ENCODE peak calls at places on chromosomes 3 and 15, in eight cellular contexts. G, N, T, C, I, L, S and K are unnamed samples.

GRCh38 chr3:97485206-97485605 is 279.4 kb upstream of the ARL6 start:
- DNase-seq in G (no peak), N (no peak), T (no peak), C (no peak), I (no peak), L (no peak), S (no peak), K (no peak)

GRCh38 chr3:177811835-177812234 is 614.6 kb upstream of the TBL1XR1 start:
- DNase-seq in G (no peak), N (no peak), T (no peak), C (no peak), I (no peak), L (no peak), S (no peak), K (peak)

GRCh38 chr15:43390723-43391122 is 19.8 kb downstream of the TUBGCP4 start:
- DNase-seq in G (no peak), N (peak), T (no peak), C (no peak), I (no peak), L (no peak), S (no peak), K (peak)

GRCh38 chr15:80536231-80536630 is 132.0 kb downstream of the ARNT2 start:
- DNase-seq in G (no peak), N (peak), T (no peak), C (no peak), I (no peak), L (no peak), S (no peak), K (no peak)

GRCh38 chr3:62818347-62818746 is 56.9 kb downstream of the CADPS start:
- DNase-seq in G (no peak), N (no peak), T (no peak), C (no peak), I (no peak), L (no peak), S (no peak), K (no peak)

GRCh38 chr15:91456251-91456718 is 356.2 kb downstream of the SV2B start:
- DNase-seq in G (no peak), N (peak), T (no peak), C (no peak), I (peak), L (no peak), S (no peak), K (peak)

GRCh38 chr3:140439527-140439926 is 238.3 kb upstream of the TRIM42 start:
- DNase-seq in G (no peak), N (no peak), T (no peak), C (no peak), I (no peak), L (no peak), S (no peak), K (no peak)

GRCh38 chr3:23203651-23204111 is 554 bp downstream of the UBE2E2 start:
- DNase-seq in G (no peak), N (peak), T (peak), C (peak), I (no peak), L (peak), S (peak), K (peak)

GRCh38 chr3:14452676-14453367 is 50.4 kb downstream of the SLC6A6 start:
- DNase-seq in G (peak), N (peak), T (no peak), C (peak), I (peak), L (peak), S (peak), K (peak)

GRCh38 chr3:47365213-47366153 is 15.3 kb upstream of the PTPN23 start:
- DNase-seq in G (no peak), N (peak), T (no peak), C (no peak), I (peak), L (no peak), S (peak), K (peak)

GRCh38 chr3:47366833-47367232 is 14.0 kb upstream of the PTPN23 start:
- DNase-seq in G (no peak), N (no peak), T (no peak), C (no peak), I (no peak), L (no peak), S (no peak), K (no peak)

GRCh38 chr3:47362704-47363103 is 18.1 kb upstream of the PTPN23 start:
- DNase-seq in G (no peak), N (no peak), T (peak), C (no peak), I (no peak), L (no peak), S (peak), K (no peak)

GRCh38 chr3:47370887-47371697 is 9.7 kb upstream of the PTPN23 start:
- DNase-seq in G (no peak), N (no peak), T (no peak), C (peak), I (no peak), L (no peak), S (no peak), K (peak)

DNA sequence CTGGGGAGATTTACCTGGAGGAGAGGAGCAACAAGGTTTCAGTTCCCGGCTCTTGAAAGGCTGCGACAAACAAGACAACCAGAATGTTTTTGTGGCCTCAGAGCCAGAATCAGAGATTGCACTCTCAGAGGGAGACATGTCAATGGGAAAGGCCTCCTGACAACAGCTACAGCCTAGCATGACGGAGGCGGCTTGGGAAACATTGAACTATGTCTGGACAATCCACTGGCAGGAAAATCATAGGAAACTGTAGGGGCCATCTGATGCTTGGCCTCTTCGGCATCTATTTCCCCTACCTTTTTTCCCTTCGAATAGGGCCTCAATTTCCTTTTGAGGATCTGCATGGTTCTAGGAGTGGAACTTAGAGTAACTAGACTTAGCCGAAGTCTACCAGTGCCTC is 13.2 kb upstream of the PTPN23 start:
- DNase-seq in G (no peak), N (no peak), T (no peak), C (no peak), I (no peak), L (no peak), S (peak), K (no peak)
- TF ChIP-seq CTCF in G (no peak), N (no peak), T (no peak), C (no peak), I (no peak), L (no peak), S (no peak), K (no peak)

DNA sequence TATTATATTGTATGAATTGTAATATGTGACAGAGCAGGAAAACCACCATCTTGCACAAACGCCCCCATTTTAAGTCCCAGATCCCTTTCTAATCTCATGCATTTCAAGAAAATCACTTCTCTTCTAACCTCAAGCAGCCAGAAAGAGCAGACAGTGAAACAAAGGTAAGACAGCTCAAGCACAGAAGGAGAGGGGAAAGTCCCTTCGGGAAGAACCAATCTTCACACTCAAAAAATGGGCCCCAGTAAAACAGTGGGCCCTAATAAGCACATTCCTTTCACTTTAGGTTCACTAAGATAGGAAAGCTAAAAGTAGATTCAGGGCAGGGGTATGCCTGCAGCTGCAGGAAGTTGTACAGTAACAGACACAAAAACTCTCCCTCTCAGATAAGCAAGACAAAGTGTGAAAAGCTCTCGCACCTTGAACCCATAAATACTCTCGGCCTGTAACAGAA is 1268.7 kb downstream of the SI start:
- DNase-seq in G (no peak), N (no peak), T (no peak), C (no peak), I (no peak), L (no peak), S (no peak), K (no peak)
- H3K4me3 ChIP-seq in G (no peak), N (no peak), T (no peak), C (no peak), I (no peak), L (no peak), S (no peak), K (no peak)

GRCh38 chr3:187952849-187953248 is 201.1 kb upstream of the LPP start:
- DNase-seq in G (no peak), N (peak), T (no peak), C (no peak), I (no peak), L (no peak), S (no peak), K (no peak)

GRCh38 chr3:187954486-187955075 is 199.4 kb upstream of the LPP start:
- DNase-seq in G (no peak), N (no peak), T (peak), C (no peak), I (peak), L (no peak), S (no peak), K (peak)

GRCh38 chr3:187957209-187957981 is 196.6 kb upstream of the LPP start:
- DNase-seq in G (no peak), N (no peak), T (no peak), C (no peak), I (no peak), L (no peak), S (no peak), K (peak)

GRCh38 chr3:187958432-187959003 is 195.4 kb upstream of the LPP start:
- DNase-seq in G (no peak), N (no peak), T (peak), C (peak), I (no peak), L (no peak), S (no peak), K (no peak)

GRCh38 chr3:187955076-187955952 is 198.6 kb upstream of the LPP start:
- DNase-seq in G (no peak), N (peak), T (peak), C (no peak), I (peak), L (peak), S (peak), K (peak)
- TF ChIP-seq CTCF in G (no peak), N (no peak), T (no peak), C (no peak), I (no peak), L (no peak), S (no peak), K (peak)

GRCh38 chr3:183637106-183637486 is 1.7 kb downstream of the KLHL24 start:
- DNase-seq in G (no peak), N (no peak), T (no peak), C (no peak), I (no peak), L (no peak), S (no peak), K (no peak)

GRCh38 chr3:183638092-183638644 is 2.7 kb downstream of the KLHL24 start:
- DNase-seq in G (no peak), N (no peak), T (no peak), C (no peak), I (no peak), L (no peak), S (peak), K (peak)

GRCh38 chr3:183636221-183637105 is 1.0 kb downstream of the KLHL24 start:
- DNase-seq in G (peak), N (peak), T (peak), C (peak), I (peak), L (peak), S (peak), K (peak)

GRCh38 chr3:183644244-183644643 is 8.8 kb downstream of the KLHL24 start:
- DNase-seq in G (no peak), N (no peak), T (no peak), C (no peak), I (no peak), L (no peak), S (peak), K (no peak)

GRCh38 chr3:183641875-183642274 is 6.5 kb downstream of the KLHL24 start:
- DNase-seq in G (no peak), N (no peak), T (no peak), C (no peak), I (no peak), L (no peak), S (no peak), K (no peak)
- H3K4me3 ChIP-seq in G (no peak), N (no peak), T (no peak), C (no peak), I (no peak), L (no peak), S (no peak), K (no peak)

GRCh38 chr3:133494469-133494868 is 79.0 kb upstream of the CDV3 start:
- DNase-seq in G (no peak), N (no peak), T (peak), C (no peak), I (no peak), L (no peak), S (no peak), K (peak)
- TF ChIP-seq CTCF in G (peak), N (no peak), T (no peak), C (no peak), I (peak), L (no peak), S (peak), K (peak)

GRCh38 chr3:37739579-37740290 is 121.9 kb upstream of the CTDSPL start:
- DNase-seq in G (no peak), N (no peak), T (no peak), C (no peak), I (no peak), L (no peak), S (peak), K (no peak)
- H3K4me3 ChIP-seq in G (no peak), N (no peak), T (no peak), C (no peak), I (no peak), L (no peak), S (no peak), K (no peak)

DNA sequence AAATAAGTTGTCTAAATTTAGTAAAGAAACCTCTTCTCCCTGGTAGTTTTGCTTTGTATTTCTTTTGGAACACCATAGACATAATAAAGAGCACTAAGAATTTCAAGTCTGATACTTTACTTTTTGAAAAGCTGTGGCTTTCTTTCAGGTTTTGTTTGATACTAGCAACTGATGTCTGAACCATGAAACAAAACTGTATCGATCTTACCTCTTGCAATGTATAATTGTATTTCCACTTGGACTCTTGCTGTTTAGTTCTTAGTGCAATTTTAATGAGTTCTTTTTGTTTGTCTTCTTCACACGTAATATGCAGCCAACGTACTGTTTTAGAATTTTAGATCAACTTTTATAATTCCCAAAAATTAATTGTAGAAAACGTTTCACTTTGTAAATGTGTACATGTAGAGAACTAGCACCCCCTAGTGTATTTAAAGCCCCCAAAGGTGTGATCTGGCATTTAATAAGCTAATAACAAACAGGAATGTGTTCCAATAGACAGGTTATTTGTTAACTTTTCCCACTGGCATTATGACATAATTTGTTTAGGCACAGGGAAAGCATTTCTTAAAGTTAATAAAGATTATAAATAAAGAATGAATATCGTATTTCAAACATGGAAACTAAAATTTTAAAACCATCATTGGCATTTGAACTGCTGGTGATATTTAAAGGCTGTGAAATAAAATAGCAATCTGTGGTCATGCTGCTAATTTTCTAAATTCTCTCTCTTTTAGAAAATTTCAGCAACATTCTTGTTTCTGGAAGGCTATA is 289.1 kb upstream of the DNAJC19 start:
- DNase-seq in G (no peak), N (no peak), T (no peak), C (no peak), I (no peak), L (no peak), S (peak), K (peak)
- TF ChIP-seq CTCF in G (peak), N (no peak), T (no peak), C (no peak), I (peak), L (no peak), S (no peak), K (no peak)

DNA sequence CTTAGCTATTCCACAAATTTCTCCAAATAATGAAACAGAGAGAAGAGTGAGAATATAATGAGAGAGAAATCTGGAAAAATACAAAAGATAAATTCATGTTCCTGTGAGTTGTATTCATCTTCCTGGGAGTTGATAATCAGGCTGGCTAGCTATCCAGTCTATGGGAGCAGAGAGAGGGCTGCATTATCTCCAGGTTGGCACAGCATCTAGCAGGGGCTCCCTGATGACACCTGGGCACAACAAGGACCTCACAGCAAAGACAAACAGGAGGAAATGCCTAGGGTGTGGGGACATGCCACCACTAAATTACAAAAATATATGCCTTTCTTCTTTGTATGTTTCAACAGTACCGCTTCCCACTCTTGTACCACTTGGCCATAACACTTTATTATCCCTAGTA is 1.9 kb downstream of the EHD4 start:
- DNase-seq in G (no peak), N (no peak), T (no peak), C (no peak), I (no peak), L (no peak), S (no peak), K (no peak)
- H3K4me3 ChIP-seq in G (no peak), N (no peak), T (no peak), C (no peak), I (peak), L (no peak), S (peak), K (no peak)